ENCODE peak calls at places on chromosomes 3 and 15, in seven cellular contexts. K, M, J, D, L, B and U are unnamed samples.

GRCh38 chr15:92161039-92161670 is 232.5 kb upstream of the ST8SIA2 start:
- DNase-seq in L (no peak), K (no peak), J (peak; percentile 42), D (no peak), B (no peak), M (no peak), U (no peak)

GRCh38 chr15:40080847-40081246 is 27.8 kb downstream of the BMF start:
- DNase-seq in D (no peak), B (no peak), M (no peak), L (no peak), K (no peak), J (no peak), U (no peak)

GRCh38 chr15:41566121-41566885 is 7.3 kb downstream of the TYRO3 start:
- DNase-seq in K (no peak), D (no peak), L (no peak), J (no peak), M (no peak), B (no peak), U (no peak)

GRCh38 chr3:125043599-125044151 is 12.1 kb downstream of the HEG1 start:
- DNase-seq in B (no peak), M (peak; percentile 38), D (no peak), L (no peak), J (no peak), K (no peak), U (no peak)

GRCh38 chr3:141414800-141415462 is 46.6 kb downstream of the ZBTB38 start:
- DNase-seq in K (no peak), D (no peak), J (no peak), M (no peak), L (peak; percentile 41), B (no peak), U (no peak)

GRCh38 chr3:123735456-123735855 is 148.7 kb downstream of the MYLK start:
- DNase-seq in M (no peak), J (no peak), B (no peak), D (no peak), L (no peak), K (no peak), U (no peak)

GRCh38 chr15:96121521-96121920 is 209.0 kb upstream of the NR2F2 start:
- DNase-seq in J (no peak), D (no peak), K (no peak), B (no peak), M (no peak), L (no peak), U (no peak)

GRCh38 chr3:118972974-118973373 is 61.7 kb downstream of the IGSF11 start:
- DNase-seq in B (no peak), M (no peak), L (no peak), J (no peak), D (no peak), K (no peak), U (no peak)

GRCh38 chr3:171415070-171415469 is 45.1 kb downstream of the TNIK start:
- DNase-seq in D (no peak), J (no peak), K (no peak), L (peak; percentile 17), B (no peak), M (no peak), U (no peak)

GRCh38 chr3:187782008-187782407 is 36.7 kb upstream of the BCL6 start:
- DNase-seq in J (no peak), L (no peak), K (no peak), B (no peak), D (no peak), M (no peak), U (no peak)

GRCh38 chr3:86923071-86923476 is 67.9 kb downstream of the VGLL3 start:
- DNase-seq in K (no peak), D (no peak), M (no peak), J (no peak), B (no peak), L (peak; percentile 69), U (no peak)

GRCh38 chr3:171541181-171541580 is 81.0 kb upstream of the TNIK start:
- DNase-seq in M (no peak), B (no peak), J (no peak), L (no peak), D (no peak), K (no peak), U (no peak)

GRCh38 chr3:136818191-136818850 is 605 bp upstream of the SLC35G2 start:
- DNase-seq in L (peak; percentile 60), B (peak; percentile 87), K (no peak), M (peak; percentile 56), J (peak; percentile 46), D (no peak), U (no peak)

GRCh38 chr3:150227839-150228238 is 180.3 kb upstream of the TSC22D2 start:
- DNase-seq in K (no peak), J (peak; percentile 70), B (peak; percentile 64), D (no peak), M (peak; percentile 66), L (peak; percentile 83), U (no peak)

GRCh38 chr3:42264399-42265058 is 1.5 kb downstream of the CCK start:
- DNase-seq in L (no peak), B (peak; percentile 16), D (peak; percentile 83), J (no peak), M (peak; percentile 41), K (no peak), U (no peak)

GRCh38 chr3:112973325-112974177 is 1.4 kb downstream of the CD200R1 start:
- DNase-seq in M (no peak), J (no peak), B (no peak), L (no peak), D (no peak), K (no peak), U (no peak)

GRCh38 chr3:31425401-31425800 is 107.3 kb upstream of the STT3B start:
- DNase-seq in J (no peak), K (no peak), M (no peak), L (no peak), B (no peak), D (no peak), U (no peak)
- H3K9me3 ChIP-seq in J (peaks cover 5% of the 10 kb centered on the region), K (no peaks in the 10 kb centered on the region), M (no peaks in the 10 kb centered on the region), L (no peaks in the 10 kb centered on the region), B (no peaks in the 10 kb centered on the region), D (no peaks in the 10 kb centered on the region), U (no peaks in the 10 kb centered on the region)

GRCh38 chr3:130429069-130430023 is 83.9 kb downstream of the COL6A5 start:
- DNase-seq in J (no peak), K (no peak), M (no peak), B (no peak), D (no peak), L (no peak), U (no peak)
- H3K9me3 ChIP-seq in J (no peaks in the 10 kb centered on the region), K (no peaks in the 10 kb centered on the region), M (peaks cover 5% of the 10 kb centered on the region), B (no peaks in the 10 kb centered on the region), D (no peaks in the 10 kb centered on the region), L (no peaks in the 10 kb centered on the region), U (no peaks in the 10 kb centered on the region)

DNA sequence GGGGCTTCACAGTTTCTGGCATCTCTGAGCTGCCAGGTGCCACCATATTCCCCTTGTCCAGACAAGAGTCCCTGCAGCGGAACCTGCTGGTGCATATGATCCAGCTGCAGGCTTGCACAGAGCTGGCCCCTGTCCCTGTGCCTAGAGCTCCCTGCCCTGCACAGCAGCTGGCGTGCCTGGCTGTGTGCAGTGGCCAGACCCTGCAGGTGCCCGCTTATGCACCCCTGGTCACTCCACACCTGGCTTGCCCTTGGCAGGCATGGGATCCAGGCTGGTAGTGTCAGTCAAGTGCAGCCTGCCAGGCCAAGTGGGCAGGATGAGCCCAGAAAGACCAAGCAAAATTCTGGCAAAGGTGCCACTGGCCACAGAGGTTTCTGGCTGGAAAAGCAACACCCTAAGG is 88.6 kb upstream of the TTBK2 start:
- DNase-seq in M (no peak), L (no peak), J (no peak), K (no peak), D (no peak), B (no peak), U (no peak)
- H3K9me3 ChIP-seq in M (no peaks in the 10 kb centered on the region), L (no peaks in the 10 kb centered on the region), J (peaks cover 28% of the 10 kb centered on the region), K (no peaks in the 10 kb centered on the region), D (no peaks in the 10 kb centered on the region), B (no peaks in the 10 kb centered on the region), U (no peaks in the 10 kb centered on the region)

GRCh38 chr15:25070357-25070963 is 115.7 kb downstream of the SNRPN start:
- DNase-seq in L (no peak), B (no peak), M (no peak), D (no peak), K (no peak), J (no peak), U (no peak)
- H3K9me3 ChIP-seq in L (peaks cover 94% of the 10 kb centered on the region), B (no peaks in the 10 kb centered on the region), M (peaks cover 100% of the 10 kb centered on the region), D (peaks cover 37% of the 10 kb centered on the region), K (peaks cover 98% of the 10 kb centered on the region), J (no peaks in the 10 kb centered on the region), U (peaks cover 100% of the 10 kb centered on the region)

GRCh38 chr3:197432407-197433127 is 123.2 kb downstream of the BDH1 start:
- DNase-seq in K (no peak), J (no peak), L (no peak), B (no peak), M (peak; percentile 30), D (no peak), U (no peak)

GRCh38 chr3:197428117-197428761 is 127.5 kb downstream of the BDH1 start:
- DNase-seq in L (peak; percentile 57), K (no peak), M (no peak), J (no peak), D (no peak), B (peak; percentile 11), U (peak; percentile 11)

GRCh38 chr3:197430502-197430901 is 125.3 kb downstream of the BDH1 start:
- DNase-seq in D (no peak), K (no peak), M (no peak), L (no peak), B (no peak), J (no peak), U (no peak)

GRCh38 chr3:197428961-197429360 is 126.8 kb downstream of the BDH1 start:
- DNase-seq in J (no peak), M (no peak), K (no peak), B (no peak), D (no peak), L (no peak), U (no peak)

DNA sequence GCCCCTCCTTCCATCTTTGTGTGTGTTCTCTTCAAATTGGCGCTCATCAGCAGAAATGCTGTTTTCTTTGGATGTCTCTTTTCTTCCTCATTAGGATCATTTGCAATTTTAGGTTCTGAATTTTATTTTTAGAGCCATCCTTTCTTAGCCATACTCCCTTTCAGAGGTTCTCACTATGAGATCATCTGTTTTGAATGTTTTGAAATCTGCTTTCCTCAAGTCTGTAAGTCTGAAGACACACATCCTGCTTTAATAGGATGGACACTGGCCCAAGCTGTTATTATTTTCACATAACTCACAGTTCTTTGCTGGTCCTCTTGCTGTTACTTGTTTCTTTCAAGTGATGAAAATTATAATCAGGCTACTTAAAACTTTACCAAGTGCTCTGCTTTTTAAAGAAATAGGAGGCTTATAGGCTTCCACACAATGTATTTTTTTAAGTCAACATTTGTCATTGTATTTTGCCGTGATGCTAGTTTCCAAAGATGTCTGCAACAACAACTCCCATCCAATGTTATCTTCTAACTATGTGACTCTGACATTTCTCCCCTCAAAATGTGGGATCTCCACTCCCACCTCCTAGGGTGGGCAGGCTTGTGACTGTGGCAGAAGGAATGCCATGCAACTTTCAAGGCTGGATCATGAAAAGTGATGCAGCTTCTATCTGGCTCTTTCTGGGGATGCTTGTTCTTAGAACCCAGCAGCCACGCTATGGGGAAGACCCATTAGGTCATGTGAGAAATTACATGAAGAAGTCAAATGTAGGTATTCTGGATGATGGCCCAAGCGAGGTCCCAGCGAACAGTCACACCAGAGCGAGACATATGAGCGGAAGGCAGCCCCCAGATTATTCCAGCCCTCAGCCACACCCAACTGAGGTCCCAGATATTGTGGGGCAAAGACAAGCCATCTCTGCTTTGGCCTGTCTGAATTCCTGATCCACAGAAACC is 124.5 kb downstream of the BDH1 start:
- DNase-seq in M (no peak), K (no peak), D (no peak), J (no peak), L (no peak), B (no peak), U (no peak)
- H3K9me3 ChIP-seq in M (peaks cover 9% of the 10 kb centered on the region), K (no peaks in the 10 kb centered on the region), D (no peaks in the 10 kb centered on the region), J (no peaks in the 10 kb centered on the region), L (no peaks in the 10 kb centered on the region), B (no peaks in the 10 kb centered on the region), U (no peaks in the 10 kb centered on the region)